ENCODE peak calls at places on chromosomes 13 and 19, in ten cellular contexts. One of them, this sample, is unnamed.

GRCh38 chr19:17841371-17841809 is 6.4 kb downstream of the JAK3 start:
- DNase-seq in activated CD4-positive, CD25-positive, alpha-beta regulatory T cell: no peak
- DNase-seq in GM23248: peak
- DNase-seq in natural killer cell treated with Interleukin-12 subunit alpha and Interleukin-12 subunit beta and Interleukin-15 and Interleukin-18, amount 100 ng/mL, for 72 hours: no peak
- DNase-seq in PC-9: no peak
- DNase-seq in COR-L47: no peak
- DNase-seq in Peyer's patch: no peak
- DNase-seq in EL: no peak
- DNase-seq in stimulated activated CD8-positive, alpha-beta memory T cell treated with anti-CD3 and anti-CD28 coated beads, Interleukin-7, amount 100 ng/mL, for 1 hour: no peak
- DNase-seq in heart right ventricle: peak
- DNase-seq in this sample: no peak

GRCh38 chr13:101736551-101736950 is 284.1 kb downstream of the ITGBL1 start:
- DNase-seq in GM23248: no peak
- DNase-seq in COR-L47: no peak
- DNase-seq in EL: no peak
- DNase-seq in PC-9: no peak
- DNase-seq in stimulated activated CD8-positive, alpha-beta memory T cell treated with anti-CD3 and anti-CD28 coated beads, Interleukin-7, amount 100 ng/mL, for 1 hour: no peak
- DNase-seq in activated CD4-positive, CD25-positive, alpha-beta regulatory T cell: no peak
- DNase-seq in Peyer's patch: no peak
- DNase-seq in natural killer cell treated with Interleukin-12 subunit alpha and Interleukin-12 subunit beta and Interleukin-15 and Interleukin-18, amount 100 ng/mL, for 72 hours: no peak
- DNase-seq in heart right ventricle: no peak
- DNase-seq in this sample: no peak

GRCh38 chr13:57627663-57628062 is 3.9 kb upstream of the PCDH17 start:
- DNase-seq in stimulated activated CD8-positive, alpha-beta memory T cell treated with anti-CD3 and anti-CD28 coated beads, Interleukin-7, amount 100 ng/mL, for 1 hour: no peak
- DNase-seq in heart right ventricle: no peak
- DNase-seq in natural killer cell treated with Interleukin-12 subunit alpha and Interleukin-12 subunit beta and Interleukin-15 and Interleukin-18, amount 100 ng/mL, for 72 hours: no peak
- DNase-seq in EL: no peak
- DNase-seq in COR-L47: peak
- DNase-seq in activated CD4-positive, CD25-positive, alpha-beta regulatory T cell: no peak
- DNase-seq in Peyer's patch: no peak
- DNase-seq in GM23248: peak
- DNase-seq in PC-9: no peak
- DNase-seq in this sample: no peak

GRCh38 chr13:88887045-88887662 is 1216.0 kb downstream of the SLITRK5 start:
- DNase-seq in heart right ventricle: no peak
- DNase-seq in natural killer cell treated with Interleukin-12 subunit alpha and Interleukin-12 subunit beta and Interleukin-15 and Interleukin-18, amount 100 ng/mL, for 72 hours: no peak
- DNase-seq in GM23248: no peak
- DNase-seq in PC-9: no peak
- DNase-seq in EL: no peak
- DNase-seq in COR-L47: no peak
- DNase-seq in activated CD4-positive, CD25-positive, alpha-beta regulatory T cell: no peak
- DNase-seq in Peyer's patch: no peak
- DNase-seq in stimulated activated CD8-positive, alpha-beta memory T cell treated with anti-CD3 and anti-CD28 coated beads, Interleukin-7, amount 100 ng/mL, for 1 hour: no peak
- DNase-seq in this sample: no peak

GRCh38 chr19:16030964-16031871 is 45.1 kb upstream of the TPM4 start:
- DNase-seq in PC-9: no peak
- DNase-seq in GM23248: no peak
- DNase-seq in activated CD4-positive, CD25-positive, alpha-beta regulatory T cell: no peak
- DNase-seq in natural killer cell treated with Interleukin-12 subunit alpha and Interleukin-12 subunit beta and Interleukin-15 and Interleukin-18, amount 100 ng/mL, for 72 hours: no peak
- DNase-seq in stimulated activated CD8-positive, alpha-beta memory T cell treated with anti-CD3 and anti-CD28 coated beads, Interleukin-7, amount 100 ng/mL, for 1 hour: no peak
- DNase-seq in heart right ventricle: no peak
- DNase-seq in COR-L47: no peak
- DNase-seq in EL: no peak
- DNase-seq in Peyer's patch: peak
- DNase-seq in this sample: no peak

GRCh38 chr13:110108348-110109139 is 198.4 kb downstream of the COL4A1 start:
- DNase-seq in heart right ventricle: peak
- DNase-seq in stimulated activated CD8-positive, alpha-beta memory T cell treated with anti-CD3 and anti-CD28 coated beads, Interleukin-7, amount 100 ng/mL, for 1 hour: no peak
- DNase-seq in Peyer's patch: peak
- DNase-seq in EL: peak
- DNase-seq in PC-9: peak
- DNase-seq in natural killer cell treated with Interleukin-12 subunit alpha and Interleukin-12 subunit beta and Interleukin-15 and Interleukin-18, amount 100 ng/mL, for 72 hours: no peak
- DNase-seq in GM23248: peak
- DNase-seq in COR-L47: peak
- DNase-seq in activated CD4-positive, CD25-positive, alpha-beta regulatory T cell: no peak
- DNase-seq in this sample: peak

GRCh38 chr19:29945433-29945832 is 3.4 kb downstream of the URI1 start:
- DNase-seq in natural killer cell treated with Interleukin-12 subunit alpha and Interleukin-12 subunit beta and Interleukin-15 and Interleukin-18, amount 100 ng/mL, for 72 hours: no peak
- DNase-seq in EL: no peak
- DNase-seq in PC-9: no peak
- DNase-seq in activated CD4-positive, CD25-positive, alpha-beta regulatory T cell: no peak
- DNase-seq in heart right ventricle: no peak
- DNase-seq in Peyer's patch: no peak
- DNase-seq in COR-L47: no peak
- DNase-seq in GM23248: peak
- DNase-seq in stimulated activated CD8-positive, alpha-beta memory T cell treated with anti-CD3 and anti-CD28 coated beads, Interleukin-7, amount 100 ng/mL, for 1 hour: no peak
- DNase-seq in this sample: no peak

GRCh38 chr13:21355304-21355703 is 103.8 kb downstream of the ZDHHC20 start:
- DNase-seq in natural killer cell treated with Interleukin-12 subunit alpha and Interleukin-12 subunit beta and Interleukin-15 and Interleukin-18, amount 100 ng/mL, for 72 hours: no peak
- DNase-seq in Peyer's patch: no peak
- DNase-seq in stimulated activated CD8-positive, alpha-beta memory T cell treated with anti-CD3 and anti-CD28 coated beads, Interleukin-7, amount 100 ng/mL, for 1 hour: no peak
- DNase-seq in EL: no peak
- DNase-seq in COR-L47: no peak
- DNase-seq in PC-9: no peak
- DNase-seq in GM23248: no peak
- DNase-seq in activated CD4-positive, CD25-positive, alpha-beta regulatory T cell: no peak
- DNase-seq in heart right ventricle: no peak
- DNase-seq in this sample: no peak

GRCh38 chr13:20438801-20439200 is 86.9 kb downstream of the CRYL1 start:
- DNase-seq in EL: no peak
- DNase-seq in heart right ventricle: no peak
- DNase-seq in natural killer cell treated with Interleukin-12 subunit alpha and Interleukin-12 subunit beta and Interleukin-15 and Interleukin-18, amount 100 ng/mL, for 72 hours: no peak
- DNase-seq in COR-L47: no peak
- DNase-seq in PC-9: no peak
- DNase-seq in Peyer's patch: no peak
- DNase-seq in GM23248: no peak
- DNase-seq in stimulated activated CD8-positive, alpha-beta memory T cell treated with anti-CD3 and anti-CD28 coated beads, Interleukin-7, amount 100 ng/mL, for 1 hour: no peak
- DNase-seq in activated CD4-positive, CD25-positive, alpha-beta regulatory T cell: no peak
- DNase-seq in this sample: no peak

GRCh38 chr19:53958168-53958571 is 4.6 kb upstream of the CACNG8 start:
- DNase-seq in Peyer's patch: no peak
- DNase-seq in EL: no peak
- DNase-seq in activated CD4-positive, CD25-positive, alpha-beta regulatory T cell: no peak
- DNase-seq in natural killer cell treated with Interleukin-12 subunit alpha and Interleukin-12 subunit beta and Interleukin-15 and Interleukin-18, amount 100 ng/mL, for 72 hours: no peak
- DNase-seq in COR-L47: peak
- DNase-seq in PC-9: no peak
- DNase-seq in stimulated activated CD8-positive, alpha-beta memory T cell treated with anti-CD3 and anti-CD28 coated beads, Interleukin-7, amount 100 ng/mL, for 1 hour: no peak
- DNase-seq in GM23248: no peak
- DNase-seq in heart right ventricle: no peak
- DNase-seq in this sample: no peak

GRCh38 chr19:11673608-11674041 is 65.1 kb downstream of the ZNF823 start:
- DNase-seq in natural killer cell treated with Interleukin-12 subunit alpha and Interleukin-12 subunit beta and Interleukin-15 and Interleukin-18, amount 100 ng/mL, for 72 hours: no peak
- DNase-seq in PC-9: peak
- DNase-seq in Peyer's patch: peak
- DNase-seq in GM23248: peak
- DNase-seq in stimulated activated CD8-positive, alpha-beta memory T cell treated with anti-CD3 and anti-CD28 coated beads, Interleukin-7, amount 100 ng/mL, for 1 hour: no peak
- DNase-seq in COR-L47: peak
- DNase-seq in heart right ventricle: peak
- DNase-seq in activated CD4-positive, CD25-positive, alpha-beta regulatory T cell: no peak
- DNase-seq in EL: peak
- DNase-seq in this sample: no peak

GRCh38 chr19:46748325-46749109 is 2.3 kb upstream of the STRN4 start:
- DNase-seq in COR-L47: no peak
- DNase-seq in Peyer's patch: peak
- DNase-seq in heart right ventricle: peak
- DNase-seq in PC-9: peak
- DNase-seq in EL: peak
- DNase-seq in activated CD4-positive, CD25-positive, alpha-beta regulatory T cell: peak
- DNase-seq in stimulated activated CD8-positive, alpha-beta memory T cell treated with anti-CD3 and anti-CD28 coated beads, Interleukin-7, amount 100 ng/mL, for 1 hour: peak
- DNase-seq in natural killer cell treated with Interleukin-12 subunit alpha and Interleukin-12 subunit beta and Interleukin-15 and Interleukin-18, amount 100 ng/mL, for 72 hours: peak
- DNase-seq in GM23248: peak
- DNase-seq in this sample: no peak

GRCh38 chr13:63497601-63498000 is 2082.0 kb upstream of the PCDH20 start:
- DNase-seq in stimulated activated CD8-positive, alpha-beta memory T cell treated with anti-CD3 and anti-CD28 coated beads, Interleukin-7, amount 100 ng/mL, for 1 hour: no peak
- DNase-seq in GM23248: no peak
- DNase-seq in COR-L47: no peak
- DNase-seq in activated CD4-positive, CD25-positive, alpha-beta regulatory T cell: no peak
- DNase-seq in EL: no peak
- DNase-seq in Peyer's patch: no peak
- DNase-seq in heart right ventricle: no peak
- DNase-seq in natural killer cell treated with Interleukin-12 subunit alpha and Interleukin-12 subunit beta and Interleukin-15 and Interleukin-18, amount 100 ng/mL, for 72 hours: no peak
- DNase-seq in PC-9: no peak
- DNase-seq in this sample: no peak

GRCh38 chr13:91157273-91158014 is 190.0 kb upstream of the MIR17HG start:
- DNase-seq in stimulated activated CD8-positive, alpha-beta memory T cell treated with anti-CD3 and anti-CD28 coated beads, Interleukin-7, amount 100 ng/mL, for 1 hour: no peak
- DNase-seq in EL: no peak
- DNase-seq in PC-9: no peak
- DNase-seq in GM23248: no peak
- DNase-seq in COR-L47: no peak
- DNase-seq in heart right ventricle: no peak
- DNase-seq in natural killer cell treated with Interleukin-12 subunit alpha and Interleukin-12 subunit beta and Interleukin-15 and Interleukin-18, amount 100 ng/mL, for 72 hours: no peak
- DNase-seq in Peyer's patch: no peak
- DNase-seq in activated CD4-positive, CD25-positive, alpha-beta regulatory T cell: no peak
- DNase-seq in this sample: no peak

GRCh38 chr19:28148554-28148953 is 1064.4 kb downstream of the UQCRFS1 start:
- DNase-seq in natural killer cell treated with Interleukin-12 subunit alpha and Interleukin-12 subunit beta and Interleukin-15 and Interleukin-18, amount 100 ng/mL, for 72 hours: no peak
- DNase-seq in EL: no peak
- DNase-seq in heart right ventricle: no peak
- DNase-seq in PC-9: no peak
- DNase-seq in Peyer's patch: no peak
- DNase-seq in COR-L47: no peak
- DNase-seq in stimulated activated CD8-positive, alpha-beta memory T cell treated with anti-CD3 and anti-CD28 coated beads, Interleukin-7, amount 100 ng/mL, for 1 hour: no peak
- DNase-seq in activated CD4-positive, CD25-positive, alpha-beta regulatory T cell: no peak
- DNase-seq in GM23248: no peak
- DNase-seq in this sample: no peak

GRCh38 chr13:42047561-42048322 is 706 bp upstream of the DGKH start:
- DNase-seq in natural killer cell treated with Interleukin-12 subunit alpha and Interleukin-12 subunit beta and Interleukin-15 and Interleukin-18, amount 100 ng/mL, for 72 hours: no peak
- DNase-seq in activated CD4-positive, CD25-positive, alpha-beta regulatory T cell: no peak
- DNase-seq in GM23248: peak
- DNase-seq in COR-L47: peak
- DNase-seq in heart right ventricle: peak
- DNase-seq in Peyer's patch: peak
- DNase-seq in EL: peak
- DNase-seq in stimulated activated CD8-positive, alpha-beta memory T cell treated with anti-CD3 and anti-CD28 coated beads, Interleukin-7, amount 100 ng/mL, for 1 hour: no peak
- DNase-seq in PC-9: peak
- DNase-seq in this sample: no peak

GRCh38 chr19:48051345-48052033 is 7.6 kb upstream of the CABP5 start:
- DNase-seq in stimulated activated CD8-positive, alpha-beta memory T cell treated with anti-CD3 and anti-CD28 coated beads, Interleukin-7, amount 100 ng/mL, for 1 hour: no peak
- DNase-seq in GM23248: no peak
- DNase-seq in PC-9: no peak
- DNase-seq in activated CD4-positive, CD25-positive, alpha-beta regulatory T cell: no peak
- DNase-seq in EL: no peak
- DNase-seq in heart right ventricle: no peak
- DNase-seq in COR-L47: no peak
- DNase-seq in Peyer's patch: no peak
- DNase-seq in natural killer cell treated with Interleukin-12 subunit alpha and Interleukin-12 subunit beta and Interleukin-15 and Interleukin-18, amount 100 ng/mL, for 72 hours: no peak
- DNase-seq in this sample: no peak

GRCh38 chr13:59398127-59398526 is 765.6 kb downstream of the DIAPH3 start:
- DNase-seq in Peyer's patch: no peak
- DNase-seq in stimulated activated CD8-positive, alpha-beta memory T cell treated with anti-CD3 and anti-CD28 coated beads, Interleukin-7, amount 100 ng/mL, for 1 hour: no peak
- DNase-seq in heart right ventricle: peak
- DNase-seq in activated CD4-positive, CD25-positive, alpha-beta regulatory T cell: no peak
- DNase-seq in PC-9: no peak
- DNase-seq in natural killer cell treated with Interleukin-12 subunit alpha and Interleukin-12 subunit beta and Interleukin-15 and Interleukin-18, amount 100 ng/mL, for 72 hours: no peak
- DNase-seq in COR-L47: no peak
- DNase-seq in EL: no peak
- DNase-seq in GM23248: no peak
- DNase-seq in this sample: no peak

GRCh38 chr19:49064768-49065611 is at the start of gene NTF4:
- DNase-seq in PC-9: peak
- DNase-seq in GM23248: peak
- DNase-seq in Peyer's patch: no peak
- DNase-seq in natural killer cell treated with Interleukin-12 subunit alpha and Interleukin-12 subunit beta and Interleukin-15 and Interleukin-18, amount 100 ng/mL, for 72 hours: no peak
- DNase-seq in COR-L47: no peak
- DNase-seq in heart right ventricle: no peak
- DNase-seq in activated CD4-positive, CD25-positive, alpha-beta regulatory T cell: no peak
- DNase-seq in EL: peak
- DNase-seq in stimulated activated CD8-positive, alpha-beta memory T cell treated with anti-CD3 and anti-CD28 coated beads, Interleukin-7, amount 100 ng/mL, for 1 hour: no peak
- DNase-seq in this sample: no peak

GRCh38 chr19:46111376-46111775 is 13.1 kb downstream of the IGFL3 start:
- DNase-seq in GM23248: no peak
- DNase-seq in PC-9: no peak
- DNase-seq in COR-L47: no peak
- DNase-seq in heart right ventricle: no peak
- DNase-seq in EL: no peak
- DNase-seq in natural killer cell treated with Interleukin-12 subunit alpha and Interleukin-12 subunit beta and Interleukin-15 and Interleukin-18, amount 100 ng/mL, for 72 hours: no peak
- DNase-seq in Peyer's patch: no peak
- DNase-seq in activated CD4-positive, CD25-positive, alpha-beta regulatory T cell: no peak
- DNase-seq in stimulated activated CD8-positive, alpha-beta memory T cell treated with anti-CD3 and anti-CD28 coated beads, Interleukin-7, amount 100 ng/mL, for 1 hour: no peak
- DNase-seq in this sample: no peak

GRCh38 chr13:85828094-85828684 is 29.0 kb upstream of the SLITRK6 start:
- DNase-seq in GM23248: peak
- DNase-seq in COR-L47: no peak
- DNase-seq in activated CD4-positive, CD25-positive, alpha-beta regulatory T cell: no peak
- DNase-seq in Peyer's patch: no peak
- DNase-seq in natural killer cell treated with Interleukin-12 subunit alpha and Interleukin-12 subunit beta and Interleukin-15 and Interleukin-18, amount 100 ng/mL, for 72 hours: no peak
- DNase-seq in stimulated activated CD8-positive, alpha-beta memory T cell treated with anti-CD3 and anti-CD28 coated beads, Interleukin-7, amount 100 ng/mL, for 1 hour: no peak
- DNase-seq in heart right ventricle: no peak
- DNase-seq in EL: peak
- DNase-seq in PC-9: no peak
- DNase-seq in this sample: no peak